ENCODE peak calls at places on chromosomes 13 and 19, in eight cellular contexts. One of them, this sample, is unnamed.

GRCh38 chr13:89315287-89315686 is 1644.1 kb downstream of the SLITRK5 start:
- DNase-seq in adrenal gland: no peak
- DNase-seq in psoas muscle: no peak
- DNase-seq in esophagus squamous epithelium: no peak
- DNase-seq in upper lobe of right lung: no peak
- DNase-seq in IMR-90: no peak
- DNase-seq in left ventricle myocardium inferior: no peak
- DNase-seq in fibroblast of mammary gland: no peak
- DNase-seq in this sample: peak; percentile 2

GRCh38 chr13:26656919-26657318 is 99.4 kb downstream of the WASF3 start:
- DNase-seq in esophagus squamous epithelium: no peak
- DNase-seq in upper lobe of right lung: no peak
- DNase-seq in left ventricle myocardium inferior: no peak
- DNase-seq in psoas muscle: no peak
- DNase-seq in IMR-90: peak; percentile 82
- DNase-seq in adrenal gland: peak; percentile 39
- DNase-seq in fibroblast of mammary gland: peak; percentile 70
- DNase-seq in this sample: peak; percentile 43

GRCh38 chr13:114108141-114108761 is 24.2 kb downstream of the RASA3 start:
- DNase-seq in left ventricle myocardium inferior: no peak
- DNase-seq in fibroblast of mammary gland: no peak
- DNase-seq in IMR-90: no peak
- DNase-seq in upper lobe of right lung: peak; percentile 36
- DNase-seq in psoas muscle: peak; percentile 46
- DNase-seq in esophagus squamous epithelium: no peak
- DNase-seq in adrenal gland: no peak
- DNase-seq in this sample: no peak

GRCh38 chr13:49234741-49235140 is 13.0 kb upstream of the CDADC1 start:
- DNase-seq in upper lobe of right lung: no peak
- DNase-seq in fibroblast of mammary gland: no peak
- DNase-seq in left ventricle myocardium inferior: no peak
- DNase-seq in esophagus squamous epithelium: no peak
- DNase-seq in psoas muscle: no peak
- DNase-seq in IMR-90: no peak
- DNase-seq in adrenal gland: no peak
- DNase-seq in this sample: no peak

GRCh38 chr19:1064661-1065605 is 2.0 kb upstream of the ARHGAP45 start:
- DNase-seq in left ventricle myocardium inferior: peak; percentile 66
- DNase-seq in fibroblast of mammary gland: peak; percentile 64
- DNase-seq in esophagus squamous epithelium: no peak
- DNase-seq in psoas muscle: peak; percentile 82
- DNase-seq in IMR-90: peak; percentile 68
- DNase-seq in adrenal gland: peak; percentile 62
- DNase-seq in upper lobe of right lung: peak; percentile 89
- DNase-seq in this sample: peak; percentile 44

GRCh38 chr19:30757836-30758617 is 385.8 kb downstream of the ZNF536 start:
- DNase-seq in IMR-90: no peak
- DNase-seq in adrenal gland: no peak
- DNase-seq in psoas muscle: no peak
- DNase-seq in fibroblast of mammary gland: no peak
- DNase-seq in left ventricle myocardium inferior: no peak
- DNase-seq in upper lobe of right lung: no peak
- DNase-seq in esophagus squamous epithelium: no peak
- DNase-seq in this sample: no peak

GRCh38 chr13:44309771-44310767 is 63.6 kb upstream of the SERP2 start:
- DNase-seq in left ventricle myocardium inferior: peak; percentile 53
- DNase-seq in adrenal gland: no peak
- DNase-seq in psoas muscle: peak; percentile 78
- DNase-seq in fibroblast of mammary gland: peak; percentile 56
- DNase-seq in upper lobe of right lung: no peak
- DNase-seq in IMR-90: no peak
- DNase-seq in esophagus squamous epithelium: no peak
- DNase-seq in this sample: no peak

GRCh38 chr19:45144431-45145269 is 16.1 kb downstream of the NKPD1 start:
- DNase-seq in fibroblast of mammary gland: no peak
- DNase-seq in left ventricle myocardium inferior: no peak
- DNase-seq in adrenal gland: no peak
- DNase-seq in upper lobe of right lung: no peak
- DNase-seq in psoas muscle: no peak
- DNase-seq in esophagus squamous epithelium: no peak
- DNase-seq in IMR-90: no peak
- DNase-seq in this sample: no peak

GRCh38 chr19:867855-868457 is 8.5 kb downstream of the CFD start:
- DNase-seq in fibroblast of mammary gland: no peak
- DNase-seq in adrenal gland: no peak
- DNase-seq in esophagus squamous epithelium: no peak
- DNase-seq in left ventricle myocardium inferior: no peak
- DNase-seq in upper lobe of right lung: no peak
- DNase-seq in psoas muscle: no peak
- DNase-seq in IMR-90: no peak
- DNase-seq in this sample: no peak

GRCh38 chr19:5985098-5985783 is 7.3 kb upstream of the RANBP3 start:
- DNase-seq in adrenal gland: no peak
- DNase-seq in left ventricle myocardium inferior: no peak
- DNase-seq in IMR-90: peak; percentile 61
- DNase-seq in psoas muscle: no peak
- DNase-seq in fibroblast of mammary gland: peak; percentile 26
- DNase-seq in upper lobe of right lung: no peak
- DNase-seq in esophagus squamous epithelium: no peak
- DNase-seq in this sample: peak; percentile 45

GRCh38 chr19:41997851-41998229 is 3.8 kb upstream of the ATP1A3 start:
- DNase-seq in left ventricle myocardium inferior: no peak
- DNase-seq in adrenal gland: no peak
- DNase-seq in fibroblast of mammary gland: no peak
- DNase-seq in IMR-90: no peak
- DNase-seq in psoas muscle: no peak
- DNase-seq in esophagus squamous epithelium: no peak
- DNase-seq in upper lobe of right lung: no peak
- DNase-seq in this sample: no peak

GRCh38 chr19:36668646-36669045 is 2.0 kb upstream of the ZNF461 start:
- DNase-seq in psoas muscle: no peak
- DNase-seq in IMR-90: no peak
- DNase-seq in adrenal gland: no peak
- DNase-seq in upper lobe of right lung: no peak
- DNase-seq in esophagus squamous epithelium: no peak
- DNase-seq in fibroblast of mammary gland: no peak
- DNase-seq in left ventricle myocardium inferior: no peak
- DNase-seq in this sample: no peak

GRCh38 chr13:73521291-73521626 is 462.5 kb downstream of the KLF5 start:
- DNase-seq in IMR-90: no peak
- DNase-seq in adrenal gland: no peak
- DNase-seq in fibroblast of mammary gland: no peak
- DNase-seq in psoas muscle: no peak
- DNase-seq in esophagus squamous epithelium: no peak
- DNase-seq in left ventricle myocardium inferior: no peak
- DNase-seq in upper lobe of right lung: no peak
- DNase-seq in this sample: no peak

GRCh38 chr13:37211542-37211941 is 106.1 kb upstream of the CSNK1A1L start:
- DNase-seq in adrenal gland: no peak
- DNase-seq in left ventricle myocardium inferior: no peak
- DNase-seq in fibroblast of mammary gland: no peak
- DNase-seq in IMR-90: no peak
- DNase-seq in esophagus squamous epithelium: no peak
- DNase-seq in psoas muscle: no peak
- DNase-seq in upper lobe of right lung: no peak
- DNase-seq in this sample: no peak

GRCh38 chr19:42113641-42114348 is 18.5 kb downstream of the POU2F2 start:
- DNase-seq in IMR-90: peak; percentile 99
- DNase-seq in fibroblast of mammary gland: peak; percentile 98
- DNase-seq in left ventricle myocardium inferior: no peak
- DNase-seq in esophagus squamous epithelium: no peak
- DNase-seq in psoas muscle: peak; percentile 67
- DNase-seq in adrenal gland: no peak
- DNase-seq in upper lobe of right lung: no peak
- DNase-seq in this sample: peak; percentile 95

GRCh38 chr19:11580665-11581418 is 3.4 kb upstream of the ACP5 start:
- DNase-seq in fibroblast of mammary gland: no peak
- DNase-seq in esophagus squamous epithelium: no peak
- DNase-seq in IMR-90: peak; percentile 8
- DNase-seq in adrenal gland: no peak
- DNase-seq in psoas muscle: no peak
- DNase-seq in left ventricle myocardium inferior: no peak
- DNase-seq in upper lobe of right lung: no peak
- DNase-seq in this sample: no peak

GRCh38 chr19:7855426-7856276 is 18.5 kb downstream of the PRR36 start:
- DNase-seq in esophagus squamous epithelium: no peak
- DNase-seq in left ventricle myocardium inferior: no peak
- DNase-seq in upper lobe of right lung: no peak
- DNase-seq in adrenal gland: no peak
- DNase-seq in psoas muscle: no peak
- DNase-seq in fibroblast of mammary gland: no peak
- DNase-seq in IMR-90: no peak
- DNase-seq in this sample: no peak
- TF ChIP-seq CTCF in esophagus squamous epithelium: no peak
- TF ChIP-seq CTCF in left ventricle myocardium inferior: no peak
- TF ChIP-seq CTCF in upper lobe of right lung: no peak
- TF ChIP-seq CTCF in adrenal gland: no peak
- TF ChIP-seq CTCF in psoas muscle: no peak
- TF ChIP-seq CTCF in fibroblast of mammary gland: no peak
- TF ChIP-seq CTCF in IMR-90: no peak
- TF ChIP-seq CTCF in this sample: no peak

DNA sequence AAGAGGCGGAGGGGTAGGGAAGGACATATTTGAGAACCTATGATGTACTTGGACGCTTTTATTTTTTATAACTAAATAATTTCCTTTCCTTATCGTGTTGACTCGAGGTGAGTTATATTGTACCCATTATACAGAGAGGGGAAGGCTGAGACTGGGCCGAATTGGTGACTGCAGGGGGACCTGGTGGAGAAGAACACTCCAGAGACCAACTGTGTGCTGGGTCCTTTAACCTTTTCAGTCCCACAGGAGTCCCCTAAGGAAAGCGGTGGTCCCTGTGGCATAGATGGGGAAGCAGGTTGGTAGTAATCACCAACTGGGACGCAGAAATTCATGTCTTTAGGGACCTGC is 633 bp downstream of the MYH14 start:
- DNase-seq in fibroblast of mammary gland: no peak
- DNase-seq in psoas muscle: no peak
- DNase-seq in esophagus squamous epithelium: no peak
- DNase-seq in upper lobe of right lung: no peak
- DNase-seq in IMR-90: no peak
- DNase-seq in adrenal gland: no peak
- DNase-seq in left ventricle myocardium inferior: no peak
- DNase-seq in this sample: no peak
- H3K4me3 ChIP-seq in fibroblast of mammary gland: no peak overlapping the region
- H3K4me3 ChIP-seq in psoas muscle: peak overlapping the region; percentile 84
- H3K4me3 ChIP-seq in esophagus squamous epithelium: peak overlapping the region; percentile 66
- H3K4me3 ChIP-seq in upper lobe of right lung: peak overlapping the region; percentile 58
- H3K4me3 ChIP-seq in IMR-90: no peak overlapping the region
- H3K4me3 ChIP-seq in adrenal gland: no peak overlapping the region
- H3K4me3 ChIP-seq in left ventricle myocardium inferior: peak overlapping the region; percentile 75
- H3K4me3 ChIP-seq in this sample: no peak overlapping the region

DNA sequence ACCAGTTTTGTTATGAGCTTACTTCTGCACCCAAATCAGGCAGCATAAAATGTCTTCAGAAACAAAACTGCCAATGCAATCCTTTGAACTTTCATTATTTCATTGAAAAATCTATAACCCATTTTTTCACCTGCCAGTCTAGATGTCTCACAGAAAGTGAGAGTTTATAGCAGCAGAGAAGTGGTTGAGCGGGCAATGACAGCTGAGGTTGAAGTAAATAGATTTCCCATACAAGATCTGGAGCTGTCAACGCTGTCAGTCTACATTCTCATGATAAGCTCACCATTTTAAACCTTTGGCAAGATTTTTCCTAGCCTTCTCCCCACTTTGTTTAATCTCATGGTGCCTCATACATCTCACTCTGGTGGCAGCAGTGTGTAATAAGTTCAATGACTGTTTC is 1144.9 kb upstream of the PCDH9 start:
- DNase-seq in adrenal gland: no peak
- DNase-seq in psoas muscle: no peak
- DNase-seq in esophagus squamous epithelium: no peak
- DNase-seq in left ventricle myocardium inferior: no peak
- DNase-seq in fibroblast of mammary gland: no peak
- DNase-seq in upper lobe of right lung: no peak
- DNase-seq in IMR-90: no peak
- DNase-seq in this sample: no peak
- TF ChIP-seq CTCF in adrenal gland: no peak
- TF ChIP-seq CTCF in psoas muscle: no peak
- TF ChIP-seq CTCF in esophagus squamous epithelium: no peak
- TF ChIP-seq CTCF in left ventricle myocardium inferior: no peak
- TF ChIP-seq CTCF in fibroblast of mammary gland: no peak
- TF ChIP-seq CTCF in upper lobe of right lung: no peak
- TF ChIP-seq CTCF in IMR-90: no peak
- TF ChIP-seq CTCF in this sample: no peak

GRCh38 chr19:2252481-2253105 is 3.5 kb downstream of the AMH start:
- DNase-seq in esophagus squamous epithelium: no peak
- DNase-seq in psoas muscle: no peak
- DNase-seq in IMR-90: no peak
- DNase-seq in left ventricle myocardium inferior: no peak
- DNase-seq in fibroblast of mammary gland: no peak
- DNase-seq in upper lobe of right lung: no peak
- DNase-seq in adrenal gland: peak; percentile 21
- DNase-seq in this sample: no peak
- H3K4me3 ChIP-seq in esophagus squamous epithelium: peak overlapping the region; percentile 51
- H3K4me3 ChIP-seq in psoas muscle: peak overlapping the region; percentile 72
- H3K4me3 ChIP-seq in IMR-90: no peak overlapping the region
- H3K4me3 ChIP-seq in left ventricle myocardium inferior: peak overlapping the region; percentile 35
- H3K4me3 ChIP-seq in fibroblast of mammary gland: no peak overlapping the region
- H3K4me3 ChIP-seq in upper lobe of right lung: peak overlapping the region; percentile 26
- H3K4me3 ChIP-seq in adrenal gland: no peak overlapping the region
- H3K4me3 ChIP-seq in this sample: no peak overlapping the region

DNA sequence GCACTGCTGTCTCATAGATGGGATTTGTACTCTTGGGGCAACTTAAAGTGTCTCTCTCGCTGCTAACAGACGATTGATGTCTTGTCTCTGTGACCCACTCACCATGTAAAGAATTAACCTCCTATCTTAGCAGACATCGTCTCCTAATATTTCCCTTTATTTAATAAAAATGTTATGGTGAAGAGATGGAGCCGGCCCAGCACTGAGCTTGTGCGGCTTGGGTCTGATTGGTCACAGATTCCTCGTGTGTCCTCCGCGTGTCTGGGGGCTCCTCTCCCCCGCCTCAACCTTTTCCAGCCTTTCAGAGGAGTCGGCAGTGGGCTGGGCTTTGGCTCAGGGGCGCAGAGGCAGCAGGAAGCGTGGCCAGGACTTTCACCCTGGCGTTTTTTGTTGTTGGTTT is 13.2 kb upstream of the CRTC1 start:
- DNase-seq in adrenal gland: no peak
- DNase-seq in upper lobe of right lung: no peak
- DNase-seq in psoas muscle: no peak
- DNase-seq in esophagus squamous epithelium: no peak
- DNase-seq in fibroblast of mammary gland: no peak
- DNase-seq in IMR-90: no peak
- DNase-seq in left ventricle myocardium inferior: no peak
- DNase-seq in this sample: no peak
- TF ChIP-seq CTCF in adrenal gland: no peak
- TF ChIP-seq CTCF in upper lobe of right lung: no peak
- TF ChIP-seq CTCF in psoas muscle: no peak
- TF ChIP-seq CTCF in esophagus squamous epithelium: no peak
- TF ChIP-seq CTCF in fibroblast of mammary gland: no peak
- TF ChIP-seq CTCF in IMR-90: no peak
- TF ChIP-seq CTCF in left ventricle myocardium inferior: no peak
- TF ChIP-seq CTCF in this sample: no peak

This sample was measured in astrocyte of the spinal cord.